ENCODE peak calls at places on chromosomes 6 and 20, in five cellular contexts. A, W, P, B and Q are unnamed samples.

GRCh38 chr20:4811661-4812181 is 90.0 kb downstream of the PRND start:
- DNase-seq in A (no peak), W (no peak), P (no peak), B (no peak), Q (peak)

GRCh38 chr6:38262609-38263008 is 377.1 kb downstream of the BTBD9 start:
- DNase-seq in A (no peak), W (no peak), P (no peak), B (no peak), Q (no peak)

GRCh38 chr6:158488065-158488464 is 71.8 kb upstream of the TMEM181 start:
- DNase-seq in A (peak), W (no peak), P (no peak), B (no peak), Q (no peak)

GRCh38 chr20:991850-992249 is 10.3 kb downstream of the RSPO4 start:
- DNase-seq in A (no peak), W (no peak), P (no peak), B (no peak), Q (no peak)

GRCh38 chr6:146829792-146830565 is 231.2 kb downstream of the ADGB start:
- DNase-seq in A (no peak), W (no peak), P (no peak), B (no peak), Q (no peak)

GRCh38 chr6:28634406-28634757 is 108.7 kb downstream of the GPX5 start:
- DNase-seq in A (no peak), W (no peak), P (no peak), B (no peak), Q (no peak)

GRCh38 chr6:44003345-44004061 is 123.7 kb downstream of the MRPL14 start:
- DNase-seq in A (no peak), W (no peak), P (no peak), B (no peak), Q (no peak)

GRCh38 chr6:5325173-5325572 is 63.9 kb downstream of the FARS2 start:
- DNase-seq in A (no peak), W (no peak), P (no peak), B (no peak), Q (no peak)

GRCh38 chr6:36460916-36461315 is 18.1 kb downstream of the KCTD20 start:
- DNase-seq in A (no peak), W (no peak), P (no peak), B (no peak), Q (no peak)

GRCh38 chr6:28807682-28808280 is 116.0 kb downstream of the TRIM27 start:
- DNase-seq in A (peak), W (peak), P (no peak), B (peak), Q (no peak)

GRCh38 chr6:38495511-38495910 is 144.2 kb downstream of the BTBD9 start:
- DNase-seq in A (no peak), W (no peak), P (no peak), B (no peak), Q (no peak)

GRCh38 chr6:140101367-140101766 is 726.9 kb upstream of the CITED2 start:
- DNase-seq in A (no peak), W (no peak), P (no peak), B (no peak), Q (no peak)

GRCh38 chr6:85580104-85580877 is 13.4 kb downstream of the SNX14 start:
- DNase-seq in A (no peak), W (peak), P (no peak), B (no peak), Q (no peak)

GRCh38 chr20:54479138-54479906 is 3.9 kb downstream of the DOK5 start:
- DNase-seq in A (peak), W (peak), P (no peak), B (no peak), Q (no peak)

GRCh38 chr6:109527989-109528388 is 45.0 kb upstream of the ZBTB24 start:
- DNase-seq in A (peak), W (peak), P (no peak), B (peak), Q (no peak)

GRCh38 chr20:49310695-49311094 is 32.8 kb upstream of the ZNFX1 start:
- DNase-seq in A (no peak), W (peak), P (no peak), B (no peak), Q (no peak)

GRCh38 chr20:47464380-47465101 is 37.1 kb upstream of the NCOA3 start:
- DNase-seq in A (peak), W (peak), P (no peak), B (no peak), Q (no peak)

GRCh38 chr20:53805895-53806384 is 212.3 kb upstream of the ZNF217 start:
- DNase-seq in A (no peak), W (no peak), P (no peak), B (no peak), Q (no peak)

GRCh38 chr6:136244061-136244616 is 6.0 kb downstream of the MTFR2 start:
- DNase-seq in A (no peak), W (no peak), P (no peak), B (no peak), Q (no peak)

GRCh38 chr6:166691199-166691598 is 64.1 kb upstream of the RPS6KA2 start:
- DNase-seq in A (peak), W (no peak), P (no peak), B (no peak), Q (no peak)

GRCh38 chr6:156410649-156411048 is 366.5 kb upstream of the ARID1B start:
- DNase-seq in A (no peak), W (no peak), P (no peak), B (no peak), Q (no peak)

GRCh38 chr20:60262967-60263603 is 304.9 kb downstream of the CDH26 start:
- DNase-seq in A (no peak), W (peak), P (peak), B (peak), Q (no peak)

GRCh38 chr6:166417285-166417691 is 34.5 kb upstream of the MPC1 start:
- DNase-seq in A (no peak), W (no peak), P (no peak), B (no peak), Q (no peak)

GRCh38 chr6:15391500-15391899 is 145.6 kb downstream of the JARID2 start:
- DNase-seq in A (no peak), W (no peak), P (no peak), B (no peak), Q (no peak)

GRCh38 chr6:144106206-144106605 is 10.8 kb upstream of the SF3B5 start:
- DNase-seq in A (no peak), W (no peak), P (no peak), B (no peak), Q (no peak)

GRCh38 chr20:7113577-7114466 is 346.3 kb downstream of the BMP2 start:
- DNase-seq in A (no peak), W (peak), P (peak), B (no peak), Q (no peak)

GRCh38 chr6:108653864-108654402 is 93.2 kb downstream of the FOXO3 start:
- DNase-seq in A (no peak), W (no peak), P (no peak), B (no peak), Q (no peak)

GRCh38 chr6:208379-208778 is 83.9 kb upstream of the DUSP22 start:
- DNase-seq in A (no peak), W (no peak), P (no peak), B (no peak), Q (no peak)
- TF ChIP-seq SRF in A (no peak), W (no peak), P (no peak), B (no peak), Q (no peak)

DNA sequence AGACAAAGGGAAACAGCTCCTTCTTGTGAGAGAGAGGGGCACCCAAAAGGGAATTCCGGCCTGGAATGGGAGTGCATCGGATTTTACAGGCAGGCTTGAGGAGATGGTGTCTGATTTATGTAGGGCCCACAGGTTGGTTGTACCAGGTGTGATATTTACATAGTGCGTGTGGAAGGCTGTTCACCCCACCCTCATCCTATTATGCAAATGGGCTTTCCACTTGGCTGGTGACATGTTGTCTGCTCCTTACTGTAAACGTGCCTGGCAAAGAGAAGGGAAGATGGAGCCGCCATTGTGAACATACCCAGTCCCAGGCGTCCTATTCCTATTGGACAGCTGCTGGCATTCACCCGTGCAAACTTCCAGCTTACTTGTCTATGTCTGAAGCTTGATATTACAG is 6.4 kb downstream of the HLA-B start:
- DNase-seq in A (no peak), W (no peak), P (no peak), B (no peak), Q (no peak)
- TF ChIP-seq SRF in A (no peak), W (no peak), P (no peak), B (no peak), Q (no peak)

DNA sequence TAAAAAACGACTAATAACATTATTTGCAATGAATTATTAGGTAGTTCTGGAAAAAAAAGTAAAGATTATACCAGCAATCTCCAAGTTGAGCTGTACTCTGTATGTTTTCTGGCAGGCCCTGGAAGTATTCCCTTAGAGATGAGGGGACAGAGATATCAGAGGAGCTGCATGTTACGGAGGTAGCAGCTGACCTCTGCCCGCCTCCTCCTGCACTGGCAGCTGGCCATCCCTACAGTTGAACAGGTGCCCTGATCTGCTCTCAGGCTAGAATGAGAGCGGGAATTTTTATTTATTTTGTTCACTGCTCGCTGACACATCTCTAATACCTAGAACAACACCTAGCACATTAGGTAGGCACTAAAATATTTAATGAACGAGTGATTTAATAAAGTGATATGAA is 23.1 kb downstream of the FBXL4 start:
- DNase-seq in A (no peak), W (no peak), P (no peak), B (no peak), Q (no peak)
- TF ChIP-seq SRF in A (no peak), W (no peak), P (no peak), B (no peak), Q (no peak)

DNA sequence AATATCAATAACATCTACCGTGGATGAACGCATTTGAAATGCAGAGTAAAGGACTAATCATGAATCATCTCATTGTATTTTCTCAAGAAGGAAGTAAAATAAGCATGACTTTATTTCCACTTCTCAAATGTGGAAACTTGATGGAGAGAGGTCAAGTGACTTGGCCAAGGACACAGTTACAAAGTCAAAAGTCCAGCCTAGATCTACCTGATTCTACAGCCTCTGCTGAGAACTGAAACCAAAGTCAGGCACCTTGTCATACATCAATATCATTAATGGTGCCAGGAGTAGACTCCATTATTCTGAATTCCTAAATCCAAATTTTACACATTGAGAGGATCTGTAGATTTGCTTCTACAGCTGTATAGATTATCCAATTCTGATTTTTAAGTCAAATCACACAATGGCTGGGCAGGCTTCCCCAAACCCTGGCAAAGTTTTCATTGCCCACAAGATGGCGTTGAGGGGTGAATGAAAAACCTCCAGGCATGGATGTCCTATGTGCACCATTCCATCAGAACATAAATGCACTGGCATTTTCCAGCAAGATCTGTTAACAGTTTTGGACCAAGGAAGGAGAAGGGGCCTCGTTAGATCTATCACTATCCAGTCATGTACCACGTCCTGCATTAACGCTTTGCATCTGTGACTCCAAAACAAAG is 423.0 kb downstream of the MAFB start:
- DNase-seq in A (no peak), W (peak), P (no peak), B (no peak), Q (no peak)
- TF ChIP-seq SRF in A (no peak), W (no peak), P (no peak), B (no peak), Q (no peak)

GRCh38 chr6:26556263-26557070 is 18.3 kb downstream of the HMGN4 start:
- DNase-seq in A (peak), W (peak), P (no peak), B (peak), Q (no peak)
- TF ChIP-seq SRF in A (peak), W (no peak), P (no peak), B (peak), Q (no peak)

GRCh38 chr20:63452341-63453028 is 20.0 kb downstream of the KCNQ2 start:
- DNase-seq in A (no peak), W (no peak), P (no peak), B (no peak), Q (no peak)

GRCh38 chr20:63449025-63449424 is 23.4 kb downstream of the KCNQ2 start:
- DNase-seq in A (no peak), W (no peak), P (no peak), B (no peak), Q (no peak)

GRCh38 chr20:63453029-63453523 is 19.4 kb downstream of the KCNQ2 start:
- DNase-seq in A (no peak), W (peak), P (no peak), B (peak), Q (no peak)

GRCh38 chr20:63449796-63450730 is 22.4 kb downstream of the KCNQ2 start:
- DNase-seq in A (no peak), W (no peak), P (no peak), B (peak), Q (no peak)

DNA sequence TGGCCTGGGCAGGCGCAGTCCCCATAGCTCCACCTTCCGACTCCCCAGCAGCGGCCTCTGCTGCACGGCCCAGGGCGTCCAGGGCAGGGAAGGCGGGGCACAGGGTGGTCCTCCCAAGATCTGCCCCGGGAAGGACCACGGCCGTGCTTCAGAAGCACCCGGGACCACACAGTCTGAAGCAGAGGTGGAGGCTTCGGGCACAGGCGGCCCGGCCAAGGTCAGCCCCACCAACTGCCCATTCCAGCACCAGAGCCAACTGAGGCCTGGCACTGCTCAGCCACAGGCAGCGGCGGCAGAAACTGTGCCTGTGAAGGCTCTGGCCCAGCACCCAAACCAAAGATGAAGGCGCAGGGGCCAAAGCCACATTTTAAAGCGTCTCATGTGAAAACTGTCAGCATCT is 20.6 kb downstream of the KCNQ2 start:
- DNase-seq in A (no peak), W (no peak), P (no peak), B (no peak), Q (no peak)
- TF ChIP-seq SRF in A (no peak), W (no peak), P (no peak), B (no peak), Q (no peak)